ENCODE peak calls at places on chromosomes 16 and 17, in six cellular contexts. E is AG09309, G is neural progenitor cell, C is neural crest cell, Q is fibroblast of lung, D is nephron progenitor cell. Z is an unnamed sample.

GRCh38 chr17:27762527-27763305 is 37.6 kb downstream of the NOS2 start:
- DNase-seq in G (peak), Q (peak), E (no peak), C (no peak), D (peak), Z (peak)

GRCh38 chr17:17523001-17523713 is 27.0 kb upstream of the RASD1 start:
- DNase-seq in D (no peak), C (no peak), G (peak), E (no peak), Q (no peak), Z (peak)

GRCh38 chr16:85483424-85483823 is 129.7 kb upstream of the GSE1 start:
- DNase-seq in C (no peak), G (no peak), E (no peak), Q (no peak), D (peak), Z (no peak)

GRCh38 chr17:81333626-81334368 is 38.7 kb upstream of the SLC38A10 start:
- DNase-seq in Q (no peak), E (no peak), C (no peak), G (no peak), D (no peak), Z (no peak)

GRCh38 chr17:44348234-44348987 is 3.3 kb downstream of the GRN start:
- DNase-seq in Q (no peak), E (no peak), D (no peak), G (no peak), C (no peak), Z (peak)

GRCh38 chr17:29933379-29933778 is 3.4 kb upstream of the SSH2 start:
- DNase-seq in C (no peak), G (peak), Q (peak), E (no peak), D (no peak), Z (peak)

GRCh38 chr17:10663231-10663630 is 6.1 kb upstream of the MYH3 start:
- DNase-seq in Q (no peak), C (no peak), E (no peak), G (no peak), D (no peak), Z (no peak)

GRCh38 chr17:82671071-82671470 is 22.8 kb upstream of the WDR45B start:
- DNase-seq in Q (no peak), G (no peak), D (no peak), E (no peak), C (no peak), Z (no peak)

GRCh38 chr17:41551370-41551769 is 20.5 kb downstream of the KRT9 start:
- DNase-seq in D (no peak), E (no peak), C (no peak), G (no peak), Q (no peak), Z (no peak)

GRCh38 chr16:75306102-75306762 is 54.8 kb upstream of the BCAR1 start:
- DNase-seq in D (no peak), C (no peak), G (no peak), Q (peak), E (no peak), Z (no peak)

GRCh38 chr16:71439531-71439930 is 2.3 kb downstream of the TLE7 start:
- DNase-seq in E (no peak), D (no peak), G (no peak), Q (no peak), C (no peak), Z (peak)

GRCh38 chr16:80924372-80924978 is 82.2 kb downstream of the CMC2 start:
- DNase-seq in G (peak), E (no peak), D (peak), Q (peak), C (peak), Z (peak)

GRCh38 chr16:52498640-52499039 is 48.3 kb downstream of the TOX3 start:
- DNase-seq in E (no peak), G (peak), D (no peak), Q (no peak), C (peak), Z (no peak)

GRCh38 chr16:22641030-22641671 is 130.5 kb downstream of the NPIPB5 start:
- DNase-seq in G (peak), C (no peak), D (peak), E (no peak), Q (peak), Z (peak)

GRCh38 chr17:43517615-43518386 is 28.3 kb downstream of the ETV4 start:
- DNase-seq in G (no peak), E (peak), C (no peak), Q (peak), D (no peak), Z (peak)

GRCh38 chr17:7023576-7024401 is 939 bp downstream of the BCL6B start:
- DNase-seq in D (peak), Q (peak), E (no peak), G (peak), C (peak), Z (peak)

GRCh38 chr17:82338858-82339633 is 5.5 kb upstream of the SECTM1 start:
- DNase-seq in D (no peak), G (peak), C (no peak), E (peak), Q (peak), Z (peak)

GRCh38 chr17:15398291-15398690 is 56.9 kb upstream of the TEKT3 start:
- DNase-seq in D (no peak), E (no peak), Q (peak), G (no peak), C (no peak), Z (peak)

GRCh38 chr16:78962457-78962929 is 638.0 kb downstream of the MAF start:
- DNase-seq in G (no peak), Q (no peak), C (no peak), E (no peak), D (no peak), Z (no peak)

GRCh38 chr17:45310380-45311324 is 6.2 kb downstream of the MAP3K14 start:
- DNase-seq in E (no peak), G (no peak), Q (peak), D (no peak), C (no peak), Z (no peak)

GRCh38 chr17:75691371-75692290 is 24.5 kb downstream of the SAP30BP start:
- DNase-seq in G (peak), Q (no peak), C (no peak), E (no peak), D (no peak), Z (no peak)

GRCh38 chr16:11621539-11621919 is 34.8 kb upstream of the LITAF start:
- DNase-seq in Q (no peak), D (no peak), C (no peak), G (no peak), E (no peak), Z (no peak)

GRCh38 chr17:36856169-36856568 is 81.1 kb upstream of the LHX1 start:
- DNase-seq in G (no peak), Q (no peak), E (no peak), D (no peak), C (no peak), Z (no peak)

DNA sequence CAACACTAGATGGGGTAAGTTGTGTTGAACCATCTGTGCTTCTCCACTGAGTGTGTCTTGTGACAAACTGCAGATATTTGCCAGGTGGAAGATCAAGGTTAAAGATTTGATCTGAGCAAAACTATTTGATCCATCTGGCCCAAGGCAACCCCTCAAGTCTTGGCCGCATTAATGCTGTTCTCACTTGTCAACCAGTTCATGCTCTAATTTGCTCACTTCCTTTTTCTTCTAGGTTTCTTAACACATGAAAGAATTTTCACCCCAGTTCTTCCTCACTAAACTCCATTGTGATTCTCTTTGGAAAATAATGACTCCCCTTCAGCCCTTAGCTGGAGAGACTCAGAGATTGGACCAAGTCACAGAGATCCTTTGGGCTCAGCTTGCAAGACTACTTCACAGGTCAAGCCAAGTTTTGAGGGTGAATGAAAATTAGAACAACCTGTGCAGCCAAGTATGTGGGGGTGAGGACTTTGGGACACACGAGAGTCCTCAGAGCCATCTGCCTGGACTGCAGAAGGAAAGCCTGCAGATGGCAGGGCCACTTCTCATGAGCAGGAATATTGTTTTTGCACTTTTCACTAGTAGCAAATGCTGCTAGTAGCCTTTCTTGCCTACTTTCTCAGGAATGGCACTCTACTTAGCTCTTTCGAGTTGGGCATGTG is 166.5 kb downstream of the AXIN2 start:
- DNase-seq in C (no peak), D (no peak), Q (no peak), E (no peak), G (no peak), Z (no peak)
- TF ChIP-seq CTCF in C (no peak), D (no peak), Q (no peak), E (no peak), G (no peak), Z (no peak)

DNA sequence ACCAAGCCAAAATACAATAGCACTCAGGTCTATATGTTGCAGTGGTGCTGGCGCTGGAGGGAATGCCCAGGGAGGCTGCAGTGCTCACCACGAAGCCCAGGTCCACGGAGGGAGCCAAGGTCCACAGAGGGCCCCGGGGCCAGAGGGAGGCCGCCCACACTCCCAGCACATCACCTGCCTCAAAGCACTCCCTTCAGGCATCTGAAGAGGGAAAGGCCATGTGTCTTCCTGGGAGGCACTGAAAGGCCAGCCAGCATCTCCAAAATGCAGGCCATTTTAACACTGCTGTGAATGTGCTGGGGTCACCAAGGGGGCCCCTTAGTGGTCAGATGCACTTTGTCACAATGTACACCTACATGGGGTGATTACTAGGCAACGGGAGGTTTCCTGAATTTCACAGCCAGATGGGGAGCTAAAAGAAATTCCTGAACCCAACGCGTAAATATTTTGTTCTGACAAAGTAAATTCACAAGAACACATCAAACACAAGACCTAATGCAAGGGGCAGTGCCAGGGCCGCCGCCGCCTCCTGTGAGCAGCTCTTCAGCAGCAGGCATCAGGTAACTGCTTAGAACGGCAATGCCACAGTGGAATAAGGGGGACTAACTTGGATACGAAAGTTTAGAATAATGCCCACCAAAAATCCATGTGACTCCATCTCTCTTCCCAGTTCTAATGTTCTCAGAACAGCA is 42.8 kb downstream of the USP22 start:
- DNase-seq in Q (no peak), C (no peak), D (no peak), E (no peak), G (no peak), Z (no peak)
- TF ChIP-seq CTCF in Q (no peak), C (no peak), D (no peak), E (no peak), G (no peak), Z (no peak)

DNA sequence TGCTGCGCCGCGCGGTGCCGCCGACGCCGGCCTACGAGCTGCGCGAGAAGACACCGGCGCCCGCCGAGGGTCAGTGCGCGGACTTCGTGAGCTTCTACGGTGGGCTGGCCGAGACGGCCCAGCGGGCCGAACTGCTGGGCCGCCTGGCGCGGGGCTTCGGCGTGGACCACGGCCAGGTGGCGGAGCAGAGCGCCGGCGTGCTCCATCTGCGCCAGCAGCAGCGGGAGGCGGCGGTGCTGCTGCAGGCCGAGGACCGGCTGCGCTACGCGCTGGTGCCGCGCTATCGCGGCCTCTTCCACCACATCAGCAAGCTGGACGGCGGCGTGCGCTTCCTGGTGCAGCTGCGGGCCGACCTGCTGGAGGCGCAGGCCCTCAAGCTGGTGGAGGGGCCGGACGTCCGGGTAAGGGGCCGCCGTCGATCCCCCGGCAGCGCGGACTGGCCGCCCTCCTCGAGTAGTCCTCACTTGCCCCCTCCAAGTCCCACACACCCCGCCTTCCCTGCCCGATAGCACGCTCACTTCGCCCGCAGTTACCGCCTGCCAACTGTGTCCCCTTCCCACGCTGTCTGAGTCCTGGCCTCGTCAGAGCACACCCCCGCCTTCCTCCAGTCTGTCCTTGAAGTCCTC is 470 bp downstream of the MLYCD start:
- DNase-seq in E (no peak), D (peak), G (peak), C (peak), Q (peak), Z (peak)
- TF ChIP-seq CTCF in E (no peak), D (no peak), G (no peak), C (no peak), Q (no peak), Z (no peak)

GRCh38 chr17:79991140-79991923 is 44.3 kb downstream of the TBC1D16 start:
- DNase-seq in C (peak), D (peak), E (peak), Q (peak), G (peak), Z (peak)
- TF ChIP-seq CTCF in C (peak), D (peak), E (peak), Q (peak), G (peak), Z (peak)